ENCODE peak calls at places on chromosome 1, in seven cellular contexts. H is brain microvascular endothelial cell, P is astrocyte of the spinal cord, V is pancreas, D is tibial nerve, S is body of pancreas, N is retinal pigment epithelial cell. Y is an unnamed sample.

GRCh38 chr1:10189659-10190058 is 20.7 kb upstream of the KIF1B start:
- DNase-seq in H (no peak), P (no peak), V (no peak), D (no peak), S (no peak), N (no peak), Y (no peak)

GRCh38 chr1:119367332-119368124 is 1.1 kb upstream of the HAO2 start:
- DNase-seq in H (no peak), P (peak; percentile 46), V (no peak), D (no peak), S (no peak), N (no peak), Y (no peak)

GRCh38 chr1:183148599-183148998 is 37.5 kb upstream of the LAMC2 start:
- DNase-seq in H (peak; percentile 70), P (peak; percentile 49), V (no peak), D (no peak), S (no peak), N (peak; percentile 72), Y (no peak)

GRCh38 chr1:185574139-185574835 is 159.9 kb upstream of the HMCN1 start:
- DNase-seq in H (no peak), P (no peak), V (no peak), D (no peak), S (no peak), N (peak; percentile 70), Y (no peak)

GRCh38 chr1:82733645-82734044 is 932.9 kb downstream of the ADGRL2 start:
- DNase-seq in H (no peak), P (no peak), V (no peak), D (no peak), S (no peak), N (no peak), Y (no peak)

GRCh38 chr1:21045351-21045750 is 131.3 kb downstream of the EIF4G3 start:
- DNase-seq in H (no peak), P (no peak), V (no peak), D (no peak), S (no peak), N (no peak), Y (no peak)

GRCh38 chr1:41485605-41486004 is 1.1 kb upstream of the EDN2 start:
- DNase-seq in H (peak; percentile 72), P (peak; percentile 43), V (peak; percentile 10), D (no peak), S (no peak), N (no peak), Y (no peak)

GRCh38 chr1:19525607-19526545 is 40.5 kb upstream of the CAPZB start:
- DNase-seq in H (no peak), P (no peak), V (no peak), D (no peak), S (no peak), N (no peak), Y (no peak)

GRCh38 chr1:85146972-85147359 is 53.9 kb downstream of the SYDE2 start:
- DNase-seq in H (no peak), P (peak; percentile 22), V (no peak), D (no peak), S (no peak), N (no peak), Y (no peak)

GRCh38 chr1:158002630-158003408 is 9.4 kb downstream of the KIRREL1 start:
- DNase-seq in H (no peak), P (peak; percentile 51), V (no peak), D (no peak), S (no peak), N (peak; percentile 47), Y (peak; percentile 68)

GRCh38 chr1:44049839-44050238 is 18.6 kb upstream of the SLC6A9 start:
- DNase-seq in H (peak; percentile 85), P (peak; percentile 95), V (no peak), D (no peak), S (no peak), N (no peak), Y (no peak)

GRCh38 chr1:24849653-24850295 is 80.3 kb downstream of the RUNX3 start:
- DNase-seq in H (no peak), P (no peak), V (no peak), D (no peak), S (no peak), N (no peak), Y (no peak)

DNA sequence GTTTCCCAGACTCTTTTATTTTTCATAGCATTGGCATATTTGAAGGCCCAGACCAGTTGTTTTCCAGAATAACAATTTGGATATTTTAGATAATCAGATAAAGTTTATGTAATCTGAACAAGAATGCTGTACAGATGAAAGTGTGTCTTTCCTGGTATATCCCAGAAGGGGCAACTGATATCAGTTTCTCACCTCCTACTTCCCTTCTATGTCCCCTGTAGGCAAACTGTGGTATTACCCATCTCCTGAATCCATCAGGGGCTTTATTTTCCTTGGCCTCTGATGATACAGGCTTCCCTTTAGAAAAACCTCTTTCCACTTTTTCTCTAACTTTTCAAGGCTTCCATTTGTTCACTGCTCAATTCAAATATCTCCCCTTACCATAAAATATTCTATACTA is 87.5 kb upstream of the RGS1 start:
- DNase-seq in H (no peak), P (no peak), V (no peak), D (no peak), S (no peak), N (no peak), Y (no peak)
- TF ChIP-seq CTCF in H (peak; percentile 26), P (no peak), V (no peak), D (no peak), S (no peak), N (peak; percentile 31), Y (no peak)

GRCh38 chr1:202173993-202174392 is 13.6 kb upstream of the PTPN7 start:
- DNase-seq in H (no peak), P (no peak), V (no peak), D (no peak), S (no peak), N (no peak), Y (no peak)
- TF ChIP-seq CTCF in H (no peak), P (no peak), V (no peak), D (no peak), S (no peak), N (no peak), Y (no peak)

DNA sequence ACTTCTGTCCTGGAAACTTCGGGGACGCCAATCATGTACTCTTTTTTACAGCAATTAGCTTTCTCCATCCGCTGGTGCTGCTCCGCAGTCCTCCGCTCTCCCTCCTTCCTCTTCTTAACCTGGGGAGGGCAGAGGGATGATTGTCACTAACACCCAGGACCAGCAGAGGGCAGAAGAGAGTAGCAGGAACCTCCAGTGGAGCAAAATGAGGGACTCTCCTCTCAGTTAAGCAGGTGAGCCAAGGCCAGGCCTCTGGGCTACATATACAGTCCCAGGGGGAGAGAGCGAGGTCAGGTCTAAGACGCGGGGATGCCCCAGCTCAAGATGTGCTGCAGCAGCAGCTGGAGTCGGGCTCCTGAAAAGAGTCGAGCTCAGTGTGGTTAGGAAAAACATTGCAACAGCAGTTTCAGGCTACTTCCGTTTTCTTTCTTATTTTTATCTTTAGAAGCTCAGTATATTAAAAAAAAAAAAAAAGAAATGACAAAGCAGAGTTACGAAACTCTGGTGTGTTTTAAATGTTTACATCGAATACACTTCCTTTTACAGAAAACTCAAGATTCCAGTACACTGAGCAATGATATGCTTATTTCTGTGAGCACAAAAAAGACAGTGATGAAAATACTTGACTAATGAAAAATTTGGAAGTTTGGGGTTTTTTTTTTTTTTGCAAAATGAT is 25.7 kb upstream of the NLRP3 start:
- DNase-seq in H (peak; percentile 73), P (peak; percentile 50), V (peak; percentile 81), D (peak; percentile 87), S (peak; percentile 81), N (no peak), Y (peak; percentile 59)
- TF ChIP-seq CTCF in H (peak; percentile 93), P (peak; percentile 92), V (peak; percentile 66), D (peak; percentile 87), S (peak; percentile 87), N (peak; percentile 98), Y (peak; percentile 61)

GRCh38 chr1:208541225-208541855 is 297.2 kb upstream of the PLXNA2 start:
- DNase-seq in H (no peak), P (no peak), V (no peak), D (no peak), S (no peak), N (no peak), Y (no peak)

GRCh38 chr1:208542309-208542708 is 298.1 kb upstream of the PLXNA2 start:
- DNase-seq in H (no peak), P (no peak), V (no peak), D (no peak), S (no peak), N (no peak), Y (no peak)

GRCh38 chr1:208538078-208538477 is 293.9 kb upstream of the PLXNA2 start:
- DNase-seq in H (no peak), P (no peak), V (no peak), D (no peak), S (no peak), N (no peak), Y (no peak)

GRCh38 chr1:208538587-208538986 is 294.4 kb upstream of the PLXNA2 start:
- DNase-seq in H (no peak), P (no peak), V (no peak), D (no peak), S (no peak), N (no peak), Y (no peak)

GRCh38 chr1:208540724-208541123 is 296.5 kb upstream of the PLXNA2 start:
- DNase-seq in H (no peak), P (no peak), V (no peak), D (no peak), S (no peak), N (no peak), Y (no peak)
- TF ChIP-seq CTCF in H (no peak), P (no peak), V (no peak), D (no peak), S (no peak), N (no peak), Y (no peak)

DNA sequence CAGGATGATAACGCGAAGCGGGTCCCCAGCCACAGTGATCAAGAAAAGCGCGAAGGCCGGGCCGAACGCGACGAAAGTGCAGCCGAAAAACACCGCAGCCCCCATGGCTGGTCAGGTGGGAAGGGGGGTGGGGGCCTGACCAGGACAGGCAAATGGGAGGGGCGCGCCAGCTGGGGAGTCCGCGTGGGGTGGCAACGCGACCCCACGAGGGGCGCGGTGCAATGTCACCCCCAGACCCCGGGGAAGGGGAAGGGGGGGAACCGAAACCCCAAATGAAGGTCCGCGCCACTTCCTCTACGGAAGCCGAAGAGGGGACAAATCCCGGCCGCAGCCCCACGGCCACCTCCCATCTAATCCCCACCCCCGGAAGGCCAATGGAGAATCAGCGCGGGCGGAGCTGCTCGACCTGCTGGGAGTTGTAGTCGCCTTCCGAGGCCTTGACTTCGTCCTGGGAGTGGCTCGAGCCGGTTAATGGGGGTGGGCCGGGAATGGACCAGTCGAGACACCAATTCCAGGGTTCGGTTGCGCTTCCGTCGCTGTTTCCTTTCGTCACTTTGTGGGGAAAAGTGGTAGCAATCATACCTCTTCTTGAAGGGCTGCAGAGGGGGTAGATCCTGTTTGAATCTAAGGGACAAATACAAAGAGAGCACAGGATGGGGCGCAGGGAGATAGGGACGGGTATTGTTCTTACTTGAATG is at the start of gene APH1A:
- DNase-seq in H (peak; percentile 97), P (peak; percentile 98), V (peak; percentile 95), D (peak; percentile 94), S (peak; percentile 94), N (peak; percentile 89), Y (peak; percentile 85)
- TF ChIP-seq CTCF in H (no peak), P (no peak), V (no peak), D (peak; percentile 10), S (no peak), N (no peak), Y (no peak)

GRCh38 chr1:228082260-228082974 is at the start of gene ARF1:
- DNase-seq in H (peak; percentile 73), P (peak; percentile 93), V (peak; percentile 96), D (peak; percentile 82), S (peak; percentile 93), N (peak; percentile 57), Y (peak; percentile 98)
- TF ChIP-seq CTCF in H (no peak), P (no peak), V (no peak), D (peak; percentile 44), S (no peak), N (no peak), Y (no peak)